ENCODE peak calls at places on chromosomes 7 and 10, in five cellular contexts. A is cardiac muscle cell, L is dorsolateral prefrontal cortex, T is right lobe of liver, Z is astrocyte. R is an unnamed sample.
A peak's percentile ranks its signal among the peaks of the same experiment; 100 is the strongest.

GRCh38 chr7:84422790-84423189 is 228.2 kb upstream of the SEMA3A start:
- DNase-seq in A (no peak), L (no peak), T (no peak), Z (peak; percentile 2), R (no peak)

GRCh38 chr7:105389090-105389650 is 449 bp upstream of the SRPK2 start:
- DNase-seq in A (peak; percentile 67), L (peak; percentile 38), T (peak; percentile 56), Z (peak; percentile 31), R (no peak)

GRCh38 chr7:136956232-136956631 is 87.8 kb downstream of the CHRM2 start:
- DNase-seq in A (peak; percentile 53), L (no peak), T (no peak), Z (peak; percentile 84), R (no peak)

GRCh38 chr7:19928247-19928646 is 154.8 kb upstream of the TMEM196 start:
- DNase-seq in A (no peak), L (no peak), T (no peak), Z (no peak), R (no peak)

GRCh38 chr7:3112499-3113134 is 69.0 kb upstream of the CARD11 start:
- DNase-seq in A (no peak), L (no peak), T (no peak), Z (no peak), R (no peak)

GRCh38 chr10:101124933-101125332 is 6.2 kb upstream of the TLX1 start:
- DNase-seq in A (no peak), L (no peak), T (no peak), Z (no peak), R (no peak)

GRCh38 chr10:4775808-4776207 is 50.2 kb upstream of the AKR1E2 start:
- DNase-seq in A (no peak), L (no peak), T (no peak), Z (peak; percentile 60), R (no peak)

GRCh38 chr7:70472580-70473239 is 659.2 kb upstream of the GALNT17 start:
- DNase-seq in A (no peak), L (no peak), T (no peak), Z (no peak), R (no peak)

GRCh38 chr7:51785806-51786205 is 469.2 kb upstream of the COBL start:
- DNase-seq in A (no peak), L (no peak), T (no peak), Z (no peak), R (no peak)

GRCh38 chr10:71582019-71582418 is 137.6 kb downstream of the C10orf105 start:
- DNase-seq in A (peak; percentile 74), L (no peak), T (peak; percentile 43), Z (no peak), R (peak; percentile 12)

GRCh38 chr10:78691301-78692030 is 377.3 kb upstream of the ZMIZ1 start:
- DNase-seq in A (no peak), L (no peak), T (no peak), Z (no peak), R (no peak)

GRCh38 chr10:114544045-114544659 is 113.9 kb downstream of the ABLIM1 start:
- DNase-seq in A (no peak), L (no peak), T (peak; percentile 30), Z (no peak), R (no peak)

GRCh38 chr7:4715385-4715770 is 33.3 kb downstream of the FOXK1 start:
- DNase-seq in A (peak; percentile 94), L (peak; percentile 63), T (peak; percentile 60), Z (peak; percentile 90), R (no peak)

GRCh38 chr10:201328-201771 is 66.1 kb downstream of the ZMYND11 start:
- DNase-seq in A (peak; percentile 3), L (no peak), T (no peak), Z (peak; percentile 75), R (no peak)

DNA sequence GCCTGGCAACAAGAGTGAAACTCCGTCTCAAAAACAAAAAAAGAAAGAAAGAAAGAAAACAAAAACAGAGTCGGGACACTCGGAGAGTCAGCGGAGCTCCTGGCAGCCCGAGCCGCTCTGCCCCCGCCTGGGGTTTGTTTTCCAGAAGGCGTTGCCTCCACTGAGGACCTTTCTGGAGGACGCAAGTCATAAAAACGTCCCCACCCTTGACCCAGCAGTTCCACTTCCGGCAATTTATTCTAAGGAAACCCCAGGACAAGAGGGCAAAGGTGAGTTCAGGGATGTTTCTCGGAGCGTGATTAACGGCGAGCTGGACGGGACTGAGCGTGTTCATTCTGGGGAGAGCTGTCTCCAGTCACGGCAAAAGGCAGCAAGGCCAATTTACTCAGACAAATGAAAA is 27.0 kb upstream of the SUN1 start:
- DNase-seq in A (no peak), L (no peak), T (no peak), Z (no peak), R (no peak)
- H3K27ac ChIP-seq in A (no peak overlapping the region), L (peak overlapping the region; percentile 34), T (peak overlapping the region; percentile 24), Z (no peak overlapping the region), R (no peak overlapping the region)

DNA sequence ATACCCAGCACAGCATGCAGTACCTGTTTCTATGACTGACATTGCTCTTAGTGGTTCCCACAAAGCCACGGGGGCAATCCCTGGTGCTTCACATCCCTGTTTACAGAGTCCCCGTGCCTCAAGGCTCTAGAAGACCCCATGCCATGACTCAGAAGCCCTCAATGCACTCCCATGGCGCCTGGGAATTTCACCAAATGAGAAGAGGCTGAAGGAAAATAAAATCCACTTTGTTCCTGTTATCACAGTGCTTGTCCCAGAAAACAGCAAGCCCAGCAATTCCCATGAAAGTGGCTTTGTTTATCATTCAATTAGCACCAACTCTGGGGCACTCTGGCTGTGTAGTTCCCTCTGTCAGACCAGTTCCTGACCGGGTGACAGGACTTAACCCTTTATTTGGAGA is 268.3 kb downstream of the TNS3 start:
- DNase-seq in A (no peak), L (no peak), T (no peak), Z (no peak), R (no peak)
- H3K27ac ChIP-seq in A (no peak overlapping the region), L (peak overlapping the region; percentile 71), T (no peak overlapping the region), Z (no peak overlapping the region), R (peak overlapping the region; percentile 54)

GRCh38 chr10:122082616-122083477 is 93.9 kb downstream of the TACC2 start:
- DNase-seq in A (no peak), L (no peak), T (no peak), Z (no peak), R (no peak)

GRCh38 chr10:122084286-122085041 is 95.5 kb downstream of the TACC2 start:
- DNase-seq in A (no peak), L (no peak), T (no peak), Z (no peak), R (no peak)

GRCh38 chr10:122086416-122087240 is 97.7 kb downstream of the TACC2 start:
- DNase-seq in A (no peak), L (no peak), T (no peak), Z (no peak), R (no peak)

GRCh38 chr10:122085423-122085911 is 96.5 kb downstream of the TACC2 start:
- DNase-seq in A (no peak), L (no peak), T (no peak), Z (no peak), R (no peak)

DNA sequence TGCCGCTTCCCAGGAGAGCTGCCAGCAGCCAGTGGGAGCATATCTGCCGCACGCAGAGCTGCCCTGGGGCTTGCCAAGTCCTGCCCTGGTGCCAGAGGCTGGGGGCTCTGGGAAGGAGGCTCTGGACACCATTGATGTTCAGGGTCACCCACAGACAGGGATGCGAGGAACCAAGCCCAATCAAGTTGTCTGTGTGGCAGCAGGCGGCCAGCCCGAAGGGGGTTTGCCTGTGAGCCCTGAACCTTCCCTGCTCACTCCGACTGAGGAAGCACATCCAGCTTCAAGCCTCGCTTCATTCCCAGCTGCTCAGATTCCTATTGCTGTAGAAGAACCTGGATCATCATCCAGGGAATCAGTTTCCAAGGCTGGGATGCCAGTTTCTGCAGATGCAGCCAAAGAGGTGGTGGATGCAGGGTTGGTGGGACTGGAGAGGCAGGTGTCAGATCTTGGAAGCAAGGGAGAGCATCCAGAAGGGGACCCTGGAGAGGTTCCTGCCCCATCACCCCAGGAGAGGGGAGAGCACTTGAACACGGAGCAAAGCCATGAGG is 94.6 kb downstream of the TACC2 start:
- DNase-seq in A (no peak), L (no peak), T (no peak), Z (no peak), R (no peak)
- H3K27ac ChIP-seq in A (no peak overlapping the region), L (no peak overlapping the region), T (no peak overlapping the region), Z (no peak overlapping the region), R (no peak overlapping the region)

DNA sequence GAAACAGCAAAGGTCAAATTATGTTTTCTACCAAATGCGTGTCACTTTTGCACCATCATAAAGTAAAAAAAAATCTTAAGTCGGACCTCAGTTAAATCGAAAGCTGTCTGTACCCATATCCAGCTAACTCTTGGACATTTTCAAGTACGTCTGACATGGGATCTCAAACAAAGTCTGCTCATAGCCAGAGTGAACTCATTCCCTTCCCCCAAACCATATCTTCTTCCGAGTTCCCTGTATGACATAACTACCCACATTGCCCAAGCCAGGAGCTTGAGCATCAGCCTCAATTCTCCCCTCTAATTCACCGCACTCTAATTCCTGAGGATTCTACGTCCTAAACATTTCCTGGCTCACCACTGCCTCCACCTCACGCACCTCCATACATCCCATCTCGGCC is 44.8 kb upstream of the TARP start:
- DNase-seq in A (no peak), L (no peak), T (no peak), Z (no peak), R (no peak)
- H3K27ac ChIP-seq in A (no peak overlapping the region), L (no peak overlapping the region), T (no peak overlapping the region), Z (no peak overlapping the region), R (no peak overlapping the region)

GRCh38 chr7:112201421-112201820 is 4.8 kb downstream of the DOCK4 start:
- DNase-seq in A (peak; percentile 42), L (no peak), T (no peak), Z (peak; percentile 72), R (no peak)
- H3K27ac ChIP-seq in A (no peak overlapping the region), L (no peak overlapping the region), T (no peak overlapping the region), Z (no peak overlapping the region), R (no peak overlapping the region)

DNA sequence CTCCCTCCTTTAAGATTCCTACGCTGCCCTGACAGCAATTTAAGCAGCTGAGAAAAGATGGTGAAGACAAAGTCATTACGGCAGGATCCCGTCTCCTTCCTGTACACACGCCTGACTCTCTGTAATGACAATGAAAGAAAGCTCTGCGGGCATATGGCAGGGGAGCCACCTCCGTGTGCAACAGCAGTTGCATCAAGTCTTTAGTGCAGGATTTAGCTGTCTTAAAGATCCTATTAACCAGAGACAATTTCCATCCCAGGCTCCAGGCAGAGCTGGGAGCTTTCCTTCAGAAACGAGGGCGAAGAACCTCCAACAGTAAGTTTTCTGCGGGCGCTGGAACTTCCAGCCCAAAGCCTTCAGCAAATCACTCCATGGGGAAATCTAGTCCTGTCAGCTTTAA is 75.1 kb downstream of the CTBP2 start:
- DNase-seq in A (peak; percentile 29), L (no peak), T (no peak), Z (no peak), R (no peak)
- H3K27ac ChIP-seq in A (peak overlapping the region; percentile 48), L (peak overlapping the region; percentile 38), T (peak overlapping the region; percentile 38), Z (peak overlapping the region; percentile 89), R (no peak overlapping the region)

GRCh38 chr10:119657725-119658124 is 6.5 kb downstream of the BAG3 start:
- DNase-seq in A (no peak), L (no peak), T (peak; percentile 37), Z (no peak), R (no peak)
- H3K27ac ChIP-seq in A (no peak overlapping the region), L (peak overlapping the region; percentile 98), T (peak overlapping the region; percentile 84), Z (peak overlapping the region; percentile 81), R (peak overlapping the region; percentile 95)

GRCh38 chr7:140534743-140535142 is 55.4 kb upstream of the MKRN1 start:
- DNase-seq in A (no peak), L (no peak), T (no peak), Z (no peak), R (no peak)
- H3K27ac ChIP-seq in A (no peak overlapping the region), L (no peak overlapping the region), T (no peak overlapping the region), Z (no peak overlapping the region), R (no peak overlapping the region)